ENCODE peak calls at places on chromosome 22, in nine cellular contexts. N is cardiac fibroblast, U is body of pancreas, D is astrocyte of the cerebellum, L is keratinocyte, O is epithelial cell of esophagus, S is mucosa of descending colon, W is psoas muscle, Y is heart left ventricle. C is an unnamed sample.

GRCh38 chr22:19708323-19709011 is 5.8 kb upstream of the SEPTIN5 start:
- DNase-seq in N (no peak), O (no peak), S (no peak), W (peak), Y (peak), U (no peak), L (no peak), D (no peak), C (no peak)

GRCh38 chr22:47569389-47570299 is 807.2 kb downstream of the TBC1D22A start:
- DNase-seq in U (no peak), Y (no peak), D (no peak), O (no peak), L (no peak), S (no peak), N (no peak), W (no peak), C (no peak)

GRCh38 chr22:50712341-50713007 is 25.5 kb upstream of the ACR start:
- DNase-seq in N (no peak), L (no peak), Y (peak), D (no peak), U (no peak), S (peak), W (no peak), O (no peak), C (no peak)

GRCh38 chr22:50057868-50058311 is at the start of gene TTLL8:
- DNase-seq in U (no peak), D (no peak), O (no peak), L (no peak), Y (no peak), W (no peak), S (peak), N (no peak), C (no peak)

GRCh38 chr22:24474221-24474620 is 20.9 kb upstream of the UPB1 start:
- DNase-seq in W (no peak), D (peak), O (peak), L (no peak), S (no peak), U (no peak), Y (no peak), N (peak), C (peak)

GRCh38 chr22:42664976-42665831 is 16.0 kb upstream of the CYB5R3 start:
- DNase-seq in O (no peak), W (no peak), D (no peak), N (no peak), Y (no peak), U (no peak), L (no peak), S (no peak), C (no peak)

GRCh38 chr22:45863981-45864751 is 112.8 kb downstream of the WNT7B start:
- DNase-seq in W (peak), U (peak), D (peak), S (no peak), L (no peak), O (peak), Y (peak), N (peak), C (peak)

GRCh38 chr22:49983148-49984042 is 22.8 kb downstream of the PIM3 start:
- DNase-seq in D (no peak), N (no peak), W (peak), U (peak), Y (peak), S (peak), O (no peak), L (no peak), C (no peak)

GRCh38 chr22:24697671-24698082 is 76.8 kb downstream of the PIWIL3 start:
- DNase-seq in N (peak), D (no peak), U (peak), O (peak), W (peak), Y (peak), L (peak), S (peak), C (no peak)

GRCh38 chr22:31893460-31893859 is 50.9 kb upstream of the YWHAH start:
- DNase-seq in W (no peak), N (no peak), U (no peak), D (no peak), S (no peak), L (no peak), O (no peak), Y (no peak), C (no peak)

GRCh38 chr22:48223488-48224190 is 1461.2 kb downstream of the TBC1D22A start:
- DNase-seq in O (no peak), U (no peak), Y (no peak), S (no peak), D (no peak), W (no peak), L (no peak), N (no peak), C (no peak)

GRCh38 chr22:32543020-32543357 is 68.4 kb downstream of the FBXO7 start:
- DNase-seq in Y (no peak), D (no peak), N (no peak), W (no peak), O (no peak), U (no peak), S (no peak), L (no peak), C (no peak)

GRCh38 chr22:35894937-35895708 is 133.5 kb downstream of the RBFOX2 start:
- DNase-seq in N (peak), Y (peak), U (no peak), L (peak), W (no peak), S (no peak), D (no peak), O (peak), C (peak)
- H3K4me3 ChIP-seq in N (peak), Y (peak), U (no peak), L (peak), W (peak), S (no peak), D (no peak), O (peak), C (no peak)

GRCh38 chr22:38843201-38843715 is 570 bp downstream of the NPTXR start:
- DNase-seq in W (peak), N (peak), O (peak), D (no peak), Y (peak), L (no peak), S (no peak), U (peak), C (peak)
- TF ChIP-seq CTCF in W (peak), N (no peak), O (peak), D (peak), Y (peak), L (no peak), S (no peak), U (peak), C (no peak)

GRCh38 chr22:36351921-36352774 is 35.6 kb downstream of the MYH9 start:
- DNase-seq in D (no peak), U (no peak), O (peak), L (no peak), N (peak), Y (no peak), S (no peak), W (no peak), C (peak)
- H3K4me3 ChIP-seq in D (peak), U (no peak), O (no peak), L (no peak), N (peak), Y (no peak), S (no peak), W (peak), C (no peak)

GRCh38 chr22:44360686-44361381 is 48.1 kb upstream of the SHISAL1 start:
- DNase-seq in D (peak), O (peak), W (peak), Y (peak), U (no peak), N (peak), L (peak), S (peak), C (peak)
- TF ChIP-seq CTCF in D (peak), O (peak), W (peak), Y (no peak), U (no peak), N (peak), L (peak), S (no peak), C (no peak)

DNA sequence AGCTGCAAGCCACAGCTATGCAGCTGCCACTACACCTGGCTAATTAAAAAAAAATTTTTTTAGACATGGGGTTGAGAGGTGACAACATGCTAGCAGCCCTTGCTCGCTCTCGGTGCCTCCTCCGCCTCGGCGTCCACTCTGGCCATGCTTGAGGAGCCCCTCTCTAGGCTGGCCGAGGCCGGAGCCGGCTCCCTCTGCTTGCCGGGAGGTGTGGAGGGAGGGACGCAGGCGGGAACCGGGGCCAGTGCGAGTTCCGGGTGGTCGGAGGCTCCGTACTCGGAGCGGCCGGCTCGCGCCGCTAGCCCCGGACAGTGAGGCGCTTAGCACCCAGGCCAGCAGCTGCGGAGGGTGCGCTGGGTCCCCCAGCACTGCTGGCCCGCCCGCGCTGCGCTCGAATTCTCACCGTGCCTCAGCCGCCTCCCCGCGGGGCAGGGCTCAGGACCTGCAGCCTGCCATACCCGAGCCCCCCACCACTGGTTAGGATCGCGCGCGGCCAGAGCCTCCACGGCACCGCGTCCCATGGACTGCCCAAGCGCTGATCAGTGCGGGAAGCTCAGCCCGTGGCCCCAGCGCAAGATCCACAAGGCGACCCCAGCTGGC is 10.7 kb downstream of the MYO18B start:
- DNase-seq in S (no peak), N (no peak), Y (no peak), O (no peak), W (no peak), L (no peak), U (no peak), D (no peak), C (no peak)
- H3K4me3 ChIP-seq in S (no peak), N (no peak), Y (no peak), O (no peak), W (peak), L (no peak), U (no peak), D (no peak), C (no peak)

DNA sequence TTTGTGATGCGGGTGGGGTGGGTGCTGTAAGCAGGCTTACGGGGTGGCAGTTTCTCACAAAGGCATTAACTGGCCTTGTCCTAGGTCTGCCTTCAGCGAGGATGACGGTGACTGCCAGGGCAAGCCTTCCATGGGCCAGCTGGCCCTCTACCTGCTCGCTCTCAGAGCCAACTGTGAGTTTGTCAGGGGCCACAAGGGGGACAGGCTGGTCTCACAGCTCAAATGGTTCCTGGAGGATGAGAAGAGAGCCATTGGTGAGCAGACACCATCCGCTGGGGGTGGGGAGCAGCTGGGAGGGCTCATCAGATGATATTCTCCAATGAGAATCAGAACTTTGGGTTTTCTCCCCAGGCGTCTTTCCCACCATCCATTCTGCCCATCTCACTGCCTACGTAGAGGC is 5.8 kb downstream of the TCN2 start:
- DNase-seq in L (no peak), D (no peak), S (no peak), Y (no peak), U (no peak), O (no peak), N (no peak), W (no peak), C (no peak)
- TF ChIP-seq CTCF in L (no peak), D (no peak), S (no peak), Y (no peak), U (no peak), O (no peak), N (no peak), W (no peak), C (no peak)

GRCh38 chr22:17235149-17235655 is 16.0 kb upstream of the ADA2 start:
- DNase-seq in D (no peak), S (no peak), N (no peak), Y (no peak), L (no peak), W (no peak), O (no peak), U (no peak), C (no peak)
- H3K4me3 ChIP-seq in D (no peak), S (no peak), N (no peak), Y (no peak), L (no peak), W (no peak), O (no peak), U (no peak), C (no peak)

GRCh38 chr22:22870577-22871398 is 16.8 kb upstream of the IGLL5 start:
- DNase-seq in Y (no peak), O (no peak), L (no peak), W (no peak), N (no peak), D (no peak), U (no peak), S (no peak), C (no peak)
- TF ChIP-seq CTCF in Y (no peak), O (no peak), L (no peak), W (no peak), N (no peak), D (no peak), U (no peak), S (no peak), C (peak)

DNA sequence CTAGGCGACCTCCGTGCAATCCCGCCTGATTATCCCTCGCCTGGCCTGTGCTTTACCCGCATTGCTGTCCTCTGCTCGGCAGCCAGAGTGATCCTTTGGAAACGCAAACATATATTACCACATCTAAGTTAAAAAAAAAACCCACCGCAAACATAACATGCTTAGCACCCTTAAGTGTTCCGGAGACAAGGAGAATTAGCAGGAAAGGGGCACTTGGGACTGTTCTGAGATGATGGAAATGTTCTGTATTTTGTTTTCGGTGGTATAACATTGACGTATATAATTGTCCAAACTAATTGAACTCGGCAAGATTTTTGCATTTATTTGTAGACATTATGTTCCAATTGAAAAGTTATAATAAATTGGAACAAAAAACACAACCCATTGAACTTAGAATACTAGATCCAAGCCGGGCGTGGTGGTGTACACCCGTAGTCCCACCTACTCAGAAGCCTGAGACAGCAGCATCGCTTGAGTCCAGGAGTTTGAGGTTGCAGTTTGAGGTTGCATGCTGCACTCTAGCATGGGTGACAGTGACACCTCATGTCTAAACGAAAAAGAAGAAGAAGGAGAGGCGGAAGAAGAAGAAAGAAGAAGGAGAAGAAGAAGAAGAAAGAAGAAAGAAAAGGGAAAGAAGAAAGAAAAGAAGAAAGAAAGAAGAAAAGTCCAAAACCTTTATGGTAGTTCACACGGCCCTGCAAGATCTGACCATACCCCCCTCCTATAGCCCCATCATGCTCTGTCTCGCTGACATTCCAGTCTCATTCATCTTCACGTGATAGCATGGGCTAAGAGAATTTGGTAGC is 604 bp upstream of the POLR3H start:
- DNase-seq in D (no peak), O (no peak), S (no peak), L (no peak), Y (no peak), U (no peak), W (no peak), N (no peak), C (no peak)
- H3K4me3 ChIP-seq in D (peak), O (peak), S (peak), L (peak), Y (peak), U (no peak), W (peak), N (peak), C (peak)

DNA sequence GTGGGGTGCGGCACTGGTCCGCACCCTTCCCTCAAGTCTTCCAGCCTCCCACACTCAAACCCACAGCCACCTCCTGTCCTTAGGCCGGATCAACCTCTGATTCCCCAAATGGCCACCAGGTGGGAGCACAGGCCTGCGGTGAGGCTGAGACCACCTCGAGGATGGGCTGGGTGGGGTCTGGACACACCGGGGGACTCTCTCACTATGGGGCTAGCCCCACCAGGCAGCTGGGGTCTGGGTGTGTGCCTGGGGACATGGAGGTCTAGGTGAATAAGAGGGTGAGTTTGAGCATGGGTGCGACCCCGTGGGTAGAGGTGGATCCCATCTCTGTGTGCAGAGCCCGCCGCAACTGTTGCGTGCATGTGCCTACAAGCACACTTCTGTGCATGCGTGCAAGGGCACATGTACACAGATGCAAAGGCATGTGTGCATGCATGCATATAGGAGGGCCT is 32.6 kb downstream of the MYO18B start:
- DNase-seq in S (no peak), N (no peak), O (no peak), W (no peak), U (no peak), L (no peak), Y (no peak), D (no peak), C (no peak)
- TF ChIP-seq CTCF in S (no peak), N (peak), O (peak), W (peak), U (no peak), L (peak), Y (peak), D (peak), C (peak)

C was measured in fibroblast of mammary gland.